ENCODE peak calls at places on chromosomes 2 and 18, in four cellular contexts. D, V, E and K are unnamed samples.

GRCh38 chr2:204127238-204127637 is 190.7 kb downstream of the ICOS start:
- DNase-seq in D (no peak), E (no peak), V (no peak), K (no peak)

GRCh38 chr2:237591021-237591370 is 462 bp upstream of the RAB17 start:
- DNase-seq in V (no peak), D (no peak), E (no peak), K (no peak)

GRCh38 chr2:119407430-119408220 is 24.0 kb upstream of the TMEM37 start:
- DNase-seq in D (no peak), V (no peak), E (no peak), K (peak)

GRCh38 chr2:113228991-113229716 is 49.6 kb downstream of the PAX8 start:
- DNase-seq in D (no peak), V (no peak), E (no peak), K (no peak)

GRCh38 chr2:172578054-172578453 is 22.2 kb downstream of the PDK1 start:
- DNase-seq in D (no peak), V (no peak), E (no peak), K (no peak)

GRCh38 chr2:236075802-236076201 is 92.4 kb downstream of the GBX2 start:
- DNase-seq in D (no peak), V (no peak), E (no peak), K (no peak)

GRCh38 chr2:236862526-236862925 is 223.2 kb upstream of the COPS8 start:
- DNase-seq in D (no peak), E (no peak), V (no peak), K (no peak)

GRCh38 chr2:25619187-25619586 is 54.2 kb downstream of the DTNB start:
- DNase-seq in V (no peak), E (no peak), D (no peak), K (no peak)

GRCh38 chr2:231221761-231222160 is 23.3 kb downstream of the ARMC9 start:
- DNase-seq in D (no peak), V (no peak), E (no peak), K (no peak)

GRCh38 chr18:50803579-50803978 is 16.2 kb downstream of the MRO start:
- DNase-seq in V (no peak), D (no peak), E (no peak), K (no peak)

GRCh38 chr18:26322892-26323653 is 96.8 kb downstream of the TAF4B start:
- DNase-seq in V (peak), E (no peak), D (no peak), K (no peak)

GRCh38 chr2:158984554-158985207 is 16.2 kb downstream of the TANC1 start:
- DNase-seq in E (no peak), D (no peak), V (no peak), K (no peak)

GRCh38 chr2:36564377-36564930 is 33.5 kb downstream of the FEZ2 start:
- DNase-seq in V (no peak), D (no peak), E (no peak), K (no peak)

GRCh38 chr2:119212139-119212800 is 11.4 kb upstream of the STEAP3 start:
- DNase-seq in E (no peak), V (no peak), D (no peak), K (no peak)

GRCh38 chr2:58974426-58974825 is 733.3 kb upstream of the FANCL start:
- DNase-seq in V (no peak), D (no peak), E (no peak), K (no peak)

GRCh38 chr2:109137616-109138015 is 8.6 kb downstream of the SH3RF3 start:
- DNase-seq in E (no peak), D (no peak), V (no peak), K (no peak)

GRCh38 chr2:218780851-218781690 is 876 bp upstream of the CYP27A1 start:
- DNase-seq in D (no peak), V (no peak), E (no peak), K (peak)

GRCh38 chr18:79383388-79384056 is 12.2 kb upstream of the NFATC1 start:
- DNase-seq in D (no peak), E (no peak), V (no peak), K (no peak)

GRCh38 chr2:187037310-187037709 is 188.3 kb upstream of the ZSWIM2 start:
- DNase-seq in E (no peak), V (peak), D (no peak), K (no peak)

GRCh38 chr2:210363876-210364275 is 48.9 kb upstream of the MYL1 start:
- DNase-seq in V (no peak), E (no peak), D (no peak), K (no peak)

GRCh38 chr2:1791670-1792069 is 47.4 kb upstream of the PXDN start:
- DNase-seq in D (no peak), E (peak), V (no peak), K (no peak)

GRCh38 chr2:239853706-239854327 is 171.3 kb downstream of the NDUFA10 start:
- DNase-seq in V (no peak), E (no peak), D (no peak), K (no peak)

GRCh38 chr2:28346587-28346986 is 46.1 kb upstream of the FOSL2 start:
- DNase-seq in D (no peak), V (no peak), E (no peak), K (peak)

GRCh38 chr2:174573621-174574081 is 24.0 kb downstream of the WIPF1 start:
- DNase-seq in E (no peak), V (no peak), D (no peak), K (no peak)

GRCh38 chr2:238108423-238109201 is 8.5 kb downstream of the ESPNL start:
- DNase-seq in V (no peak), D (no peak), E (no peak), K (no peak)

GRCh38 chr2:30232027-30232800 is 880 bp downstream of the LBH start:
- DNase-seq in D (no peak), E (no peak), V (no peak), K (peak)

GRCh38 chr2:238236571-238236970 is 3.3 kb downstream of the HES6 start:
- DNase-seq in D (no peak), V (no peak), E (no peak), K (no peak)

GRCh38 chr2:13488965-13489364 is 772.2 kb downstream of the TRIB2 start:
- DNase-seq in D (no peak), V (no peak), E (no peak), K (no peak)

GRCh38 chr2:176117162-176117822 is 714 bp downstream of the HOXD10 start:
- DNase-seq in E (no peak), V (no peak), D (no peak), K (no peak)

GRCh38 chr2:57759822-57760300 is 286.7 kb upstream of the VRK2 start:
- DNase-seq in E (peak), V (peak), D (peak), K (peak)

GRCh38 chr2:56505885-56506284 is 322.1 kb downstream of the CCDC85A start:
- DNase-seq in E (no peak), V (no peak), D (no peak), K (no peak)

GRCh38 chr2:191905336-191905735 is 58.4 kb upstream of the CAVIN2 start:
- DNase-seq in D (no peak), V (no peak), E (no peak), K (no peak)

GRCh38 chr2:149050188-149050587 is 11.7 kb downstream of the LYPD6B start:
- DNase-seq in D (no peak), V (no peak), E (peak), K (no peak)

GRCh38 chr2:223976635-223977226 is 19.5 kb downstream of the MRPL44 start:
- DNase-seq in E (no peak), V (peak), D (no peak), K (no peak)

GRCh38 chr18:31079973-31080372 is 22.2 kb downstream of the DSC2 start:
- DNase-seq in V (no peak), D (no peak), E (no peak), K (no peak)

GRCh38 chr2:173184031-173185004 is 108.7 kb downstream of the MAP3K20 start:
- DNase-seq in D (peak), V (peak), E (peak), K (no peak)

GRCh38 chr2:190596998-190597397 is 51.9 kb upstream of the NAB1 start:
- DNase-seq in V (no peak), D (no peak), E (no peak), K (no peak)